ENCODE peak calls at places on chromosomes 1 and 21, in seven cellular contexts. T is AG04450; I is heart right ventricle; S is coronary artery; K is CD8-positive, alpha-beta memory T cell; G is cardiac muscle cell; M is K562. Q is an unnamed sample.

GRCh38 chr1:15957221-15958090 is 18.4 kb downstream of the ZBTB17 start:
- DNase-seq in T (no peak), I (no peak), S (no peak), K (no peak), G (no peak), M (peak), Q (no peak)

GRCh38 chr1:213987876-213988638 is at the start of gene PROX1:
- DNase-seq in T (peak), I (peak), S (no peak), K (no peak), G (peak), M (peak), Q (peak)

GRCh38 chr1:111126354-111126753 is 13.5 kb downstream of the DRAM2 start:
- DNase-seq in T (no peak), I (no peak), S (no peak), K (no peak), G (no peak), M (no peak), Q (no peak)

GRCh38 chr1:64545118-64545916 is 75.4 kb downstream of the CACHD1 start:
- DNase-seq in T (no peak), I (no peak), S (no peak), K (no peak), G (no peak), M (no peak), Q (no peak)

GRCh38 chr1:203402609-203403337 is 51.9 kb upstream of the FMOD start:
- DNase-seq in T (peak), I (no peak), S (no peak), K (no peak), G (peak), M (no peak), Q (no peak)

GRCh38 chr1:106926748-106927582 is 129.5 kb upstream of the PRMT6 start:
- DNase-seq in T (no peak), I (no peak), S (no peak), K (no peak), G (no peak), M (no peak), Q (no peak)

GRCh38 chr21:35324372-35325220 is 275.5 kb upstream of the RUNX1 start:
- DNase-seq in T (no peak), I (no peak), S (no peak), K (no peak), G (peak), M (no peak), Q (no peak)

GRCh38 chr1:145729196-145729595 is 9.9 kb downstream of the CD160 start:
- DNase-seq in T (no peak), I (no peak), S (no peak), K (no peak), G (peak), M (no peak), Q (no peak)

GRCh38 chr1:200022239-200022804 is 5.2 kb upstream of the NR5A2 start:
- DNase-seq in T (no peak), I (no peak), S (no peak), K (no peak), G (no peak), M (no peak), Q (no peak)

GRCh38 chr1:75198761-75199160 is 64.6 kb downstream of the LHX8 start:
- DNase-seq in T (no peak), I (no peak), S (no peak), K (no peak), G (no peak), M (no peak), Q (no peak)

GRCh38 chr1:8348777-8349472 is 31.0 kb downstream of the SLC45A1 start:
- DNase-seq in T (peak), I (peak), S (no peak), K (peak), G (peak), M (peak), Q (peak)

GRCh38 chr1:193310569-193310968 is 124.2 kb upstream of the B3GALT2 start:
- DNase-seq in T (no peak), I (no peak), S (no peak), K (no peak), G (no peak), M (no peak), Q (no peak)

GRCh38 chr1:246309247-246309884 is 197.7 kb downstream of the SMYD3 start:
- DNase-seq in T (no peak), I (no peak), S (no peak), K (no peak), G (no peak), M (no peak), Q (no peak)

GRCh38 chr1:16183157-16183556 is 27.3 kb upstream of the EPHA2 start:
- DNase-seq in T (no peak), I (no peak), S (no peak), K (no peak), G (peak), M (no peak), Q (peak)

GRCh38 chr1:10001016-10001665 is 4.1 kb downstream of the RBP7 start:
- DNase-seq in T (no peak), I (no peak), S (no peak), K (no peak), G (peak), M (no peak), Q (no peak)

GRCh38 chr1:181482521-181483083 is 715 bp upstream of the CACNA1E start:
- DNase-seq in T (no peak), I (peak), S (no peak), K (no peak), G (peak), M (peak), Q (no peak)

GRCh38 chr1:156004843-156005593 is 15.7 kb downstream of the SSR2 start:
- DNase-seq in T (no peak), I (no peak), S (no peak), K (peak), G (no peak), M (no peak), Q (no peak)

GRCh38 chr1:38152351-38153082 is 105.9 kb upstream of the POU3F1 start:
- DNase-seq in T (no peak), I (no peak), S (no peak), K (no peak), G (no peak), M (no peak), Q (no peak)

GRCh38 chr1:93638981-93639380 is 42.7 kb downstream of the BCAR3 start:
- DNase-seq in T (no peak), I (no peak), S (no peak), K (no peak), G (no peak), M (no peak), Q (no peak)

GRCh38 chr1:203536575-203536974 is 42.6 kb downstream of the OPTC start:
- DNase-seq in T (no peak), I (no peak), S (no peak), K (no peak), G (peak), M (no peak), Q (no peak)

GRCh38 chr1:170568197-170568596 is 36.2 kb downstream of the GORAB start:
- DNase-seq in T (no peak), I (no peak), S (no peak), K (no peak), G (no peak), M (no peak), Q (no peak)

GRCh38 chr1:36942093-36942492 is 92.2 kb downstream of the GRIK3 start:
- DNase-seq in T (no peak), I (no peak), S (no peak), K (no peak), G (no peak), M (no peak), Q (no peak)

GRCh38 chr1:216045400-216045799 is 377.8 kb downstream of the USH2A start:
- DNase-seq in T (peak), I (no peak), S (no peak), K (no peak), G (peak), M (no peak), Q (no peak)

GRCh38 chr21:42538479-42539275 is 25.0 kb downstream of the SLC37A1 start:
- DNase-seq in T (no peak), I (no peak), S (no peak), K (no peak), G (no peak), M (no peak), Q (no peak)

GRCh38 chr1:166884040-166884642 is 8.1 kb upstream of the TADA1 start:
- DNase-seq in T (no peak), I (peak), S (no peak), K (no peak), G (peak), M (peak), Q (peak)

GRCh38 chr1:217977943-217978342 is 307.1 kb upstream of the RRP15 start:
- DNase-seq in T (no peak), I (no peak), S (no peak), K (no peak), G (no peak), M (no peak), Q (no peak)

GRCh38 chr1:162876751-162877150 is 15.8 kb upstream of the CCDC190 start:
- DNase-seq in T (no peak), I (no peak), S (no peak), K (no peak), G (no peak), M (no peak), Q (no peak)

GRCh38 chr1:26961826-26962225 is 1.6 kb upstream of the KDF1 start:
- DNase-seq in T (peak), I (no peak), S (no peak), K (no peak), G (peak), M (no peak), Q (no peak)

GRCh38 chr1:212030936-212031528 is 4.3 kb downstream of the INTS7 start:
- DNase-seq in T (peak), I (no peak), S (no peak), K (no peak), G (peak), M (no peak), Q (no peak)

GRCh38 chr1:36203554-36204346 is 20.5 kb upstream of the THRAP3 start:
- DNase-seq in T (no peak), I (peak), S (peak), K (no peak), G (peak), M (peak), Q (peak)

GRCh38 chr1:118136511-118136937 is 48.5 kb downstream of the SPAG17 start:
- DNase-seq in T (peak), I (no peak), S (no peak), K (no peak), G (peak), M (no peak), Q (no peak)

GRCh38 chr1:88763649-88764406 is 79.8 kb downstream of the PKN2 start:
- DNase-seq in T (no peak), I (no peak), S (no peak), K (no peak), G (peak), M (no peak), Q (no peak)

GRCh38 chr21:25558123-25558522 is 49.2 kb downstream of the MRPL39 start:
- DNase-seq in T (no peak), I (no peak), S (no peak), K (no peak), G (no peak), M (no peak), Q (no peak)

GRCh38 chr1:175192630-175193338 is at the start of gene KIAA0040:
- DNase-seq in T (no peak), I (peak), S (peak), K (peak), G (peak), M (peak), Q (peak)

DNA sequence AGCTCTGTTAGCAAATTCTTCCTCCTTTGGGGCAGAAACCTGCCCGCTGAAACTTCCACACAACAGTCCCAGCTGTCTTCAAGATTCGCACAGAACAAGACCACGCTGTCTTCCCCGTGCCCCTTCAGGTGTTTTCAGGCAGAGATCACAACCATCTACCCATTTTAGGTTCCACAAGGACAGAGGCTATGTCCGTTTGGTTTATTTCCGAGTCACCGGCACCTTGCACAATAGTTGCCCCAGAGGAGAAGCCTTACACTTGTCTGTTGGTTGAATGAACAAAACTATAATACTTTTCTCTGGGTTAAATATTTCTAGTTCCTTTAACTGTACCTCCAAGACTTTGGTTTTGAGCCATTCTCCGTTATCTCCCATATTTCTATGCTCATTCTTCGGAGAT is 69.3 kb upstream of the SLC2A1 start:
- DNase-seq in T (no peak), I (no peak), S (no peak), K (no peak), G (no peak), M (no peak), Q (no peak)
- H3K27ac ChIP-seq in T (no peak), I (no peak), S (no peak), K (no peak), G (no peak), M (no peak), Q (no peak)

DNA sequence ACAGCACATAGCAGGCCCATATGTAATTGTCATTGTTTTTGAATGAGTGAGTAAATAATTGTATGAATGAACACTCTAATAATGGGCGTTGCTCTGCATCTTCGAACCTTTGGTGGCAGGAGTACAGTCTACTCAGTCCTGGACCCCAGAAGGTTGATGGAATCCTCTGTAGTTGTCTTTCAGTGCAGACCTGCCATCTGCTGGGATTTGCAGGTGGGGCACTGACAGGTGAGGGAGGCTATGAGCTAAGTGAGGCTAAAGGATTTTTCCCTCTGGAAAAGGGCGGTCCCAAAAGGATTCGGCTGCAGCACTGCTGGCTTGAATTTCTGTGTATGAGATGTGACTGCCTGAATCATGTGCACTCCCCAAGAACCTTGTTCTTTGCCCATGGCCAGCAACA is 53.4 kb downstream of the PLXNA2 start:
- DNase-seq in T (no peak), I (no peak), S (no peak), K (no peak), G (no peak), M (no peak), Q (no peak)
- H3K27ac ChIP-seq in T (no peak), I (no peak), S (no peak), K (no peak), G (no peak), M (no peak), Q (no peak)

GRCh38 chr1:21687081-21687529 is 17.9 kb upstream of the RAP1GAP start:
- DNase-seq in T (no peak), I (no peak), S (no peak), K (no peak), G (no peak), M (no peak), Q (no peak)
- H3K27ac ChIP-seq in T (no peak), I (no peak), S (no peak), K (peak), G (no peak), M (peak), Q (no peak)

GRCh38 chr21:33975548-33976081 is 60.0 kb upstream of the ATP5PO start:
- DNase-seq in T (no peak), I (no peak), S (no peak), K (peak), G (no peak), M (no peak), Q (no peak)
- H3K27ac ChIP-seq in T (peak), I (peak), S (peak), K (peak), G (peak), M (peak), Q (no peak)

GRCh38 chr1:79744746-79745145 is 738.2 kb upstream of the ADGRL4 start:
- DNase-seq in T (no peak), I (no peak), S (no peak), K (no peak), G (no peak), M (no peak), Q (no peak)
- H3K27ac ChIP-seq in T (no peak), I (no peak), S (no peak), K (no peak), G (no peak), M (no peak), Q (no peak)